ENCODE peak calls at places on chromosomes 7 and 10, in ten cellular contexts. T, R, G, P, D, A, O, Y, B and Q are unnamed samples.

GRCh38 chr7:104327963-104328307 is 468 bp upstream of the LHFPL3 start:
- DNase-seq in T (no peak), R (no peak), G (no peak), P (peak), D (no peak), A (no peak), O (no peak), Y (no peak), B (no peak), Q (peak)

GRCh38 chr7:24825931-24826661 is 68.8 kb upstream of the GSDME start:
- DNase-seq in T (no peak), R (peak), G (peak), P (peak), D (peak), A (no peak), O (no peak), Y (no peak), B (no peak), Q (no peak)

GRCh38 chr7:69814421-69814962 is 216.2 kb downstream of the AUTS2 start:
- DNase-seq in T (peak), R (no peak), G (no peak), P (peak), D (no peak), A (no peak), O (no peak), Y (no peak), B (no peak), Q (peak)

GRCh38 chr10:80459047-80459865 is 5.1 kb downstream of the TSPAN14 start:
- DNase-seq in T (peak), R (peak), G (no peak), P (peak), D (no peak), A (peak), O (peak), Y (peak), B (no peak), Q (no peak)

GRCh38 chr10:79487296-79488194 is 24.8 kb upstream of the EIF5AL1 start:
- DNase-seq in T (peak), R (peak), G (peak), P (peak), D (peak), A (peak), O (peak), Y (peak), B (peak), Q (no peak)

GRCh38 chr7:11540271-11540761 is 291.7 kb downstream of the THSD7A start:
- DNase-seq in T (no peak), R (no peak), G (no peak), P (no peak), D (peak), A (no peak), O (no peak), Y (peak), B (no peak), Q (no peak)

GRCh38 chr7:104130726-104131125 is 77.1 kb downstream of the ORC5 start:
- DNase-seq in T (no peak), R (no peak), G (no peak), P (no peak), D (no peak), A (no peak), O (no peak), Y (no peak), B (no peak), Q (no peak)

GRCh38 chr10:73225518-73225917 is 21.5 kb downstream of the DNAJC9 start:
- DNase-seq in T (no peak), R (no peak), G (peak), P (no peak), D (no peak), A (no peak), O (no peak), Y (no peak), B (no peak), Q (no peak)

GRCh38 chr7:127983804-127984332 is 47.4 kb downstream of the LRRC4 start:
- DNase-seq in T (no peak), R (no peak), G (peak), P (no peak), D (no peak), A (no peak), O (no peak), Y (no peak), B (no peak), Q (no peak)

GRCh38 chr7:265998-266850 is 23.7 kb upstream of the FOXL3 start:
- DNase-seq in T (peak), R (no peak), G (no peak), P (no peak), D (no peak), A (no peak), O (no peak), Y (no peak), B (peak), Q (no peak)

GRCh38 chr7:46257766-46258448 is 336.8 kb upstream of the IGFBP3 start:
- DNase-seq in T (no peak), R (no peak), G (peak), P (no peak), D (peak), A (no peak), O (no peak), Y (no peak), B (no peak), Q (no peak)

GRCh38 chr7:27191716-27192545 is 6.9 kb upstream of the HOXA11 start:
- DNase-seq in T (peak), R (peak), G (no peak), P (peak), D (no peak), A (no peak), O (no peak), Y (no peak), B (no peak), Q (no peak)

GRCh38 chr10:129972966-129973673 is 9.0 kb upstream of the EBF3 start:
- DNase-seq in T (no peak), R (no peak), G (no peak), P (peak), D (no peak), A (no peak), O (no peak), Y (no peak), B (no peak), Q (no peak)

GRCh38 chr10:112510384-112510783 is 63.4 kb downstream of the VTI1A start:
- DNase-seq in T (no peak), R (no peak), G (no peak), P (no peak), D (no peak), A (no peak), O (no peak), Y (no peak), B (no peak), Q (no peak)

GRCh38 chr7:13987395-13987794 is 2.1 kb downstream of the ETV1 start:
- DNase-seq in T (no peak), R (no peak), G (peak), P (no peak), D (no peak), A (no peak), O (no peak), Y (no peak), B (no peak), Q (no peak)

GRCh38 chr7:13988765-13989137 is 715 bp downstream of the ETV1 start:
- DNase-seq in T (no peak), R (peak), G (peak), P (peak), D (no peak), A (no peak), O (peak), Y (no peak), B (no peak), Q (no peak)

GRCh38 chr7:13989138-13989943 is at the start of gene ETV1:
- DNase-seq in T (peak), R (peak), G (peak), P (peak), D (no peak), A (no peak), O (peak), Y (no peak), B (peak), Q (peak)

GRCh38 chr7:13986208-13986607 is 3.3 kb downstream of the ETV1 start:
- DNase-seq in T (no peak), R (no peak), G (no peak), P (no peak), D (no peak), A (no peak), O (no peak), Y (no peak), B (no peak), Q (no peak)

GRCh38 chr7:13988011-13988410 is 1.5 kb downstream of the ETV1 start:
- DNase-seq in T (no peak), R (no peak), G (peak), P (no peak), D (no peak), A (no peak), O (no peak), Y (no peak), B (no peak), Q (no peak)
- H3K27ac ChIP-seq in T (no peak), R (no peak), G (no peak), P (peak), D (no peak), A (no peak), O (no peak), Y (no peak), B (no peak), Q (peak)

GRCh38 chr7:14836006-14836405 is 66.5 kb downstream of the DGKB start:
- DNase-seq in T (no peak), R (no peak), G (no peak), P (no peak), D (no peak), A (no peak), O (no peak), Y (no peak), B (no peak), Q (no peak)
- H3K27ac ChIP-seq in T (no peak), R (no peak), G (no peak), P (no peak), D (no peak), A (no peak), O (no peak), Y (no peak), B (no peak), Q (no peak)

GRCh38 chr10:33160151-33160550 is 174.3 kb downstream of the NRP1 start:
- DNase-seq in T (no peak), R (no peak), G (no peak), P (peak), D (no peak), A (no peak), O (no peak), Y (no peak), B (no peak), Q (no peak)
- H3K27ac ChIP-seq in T (no peak), R (no peak), G (no peak), P (no peak), D (no peak), A (no peak), O (no peak), Y (no peak), B (no peak), Q (no peak)

DNA sequence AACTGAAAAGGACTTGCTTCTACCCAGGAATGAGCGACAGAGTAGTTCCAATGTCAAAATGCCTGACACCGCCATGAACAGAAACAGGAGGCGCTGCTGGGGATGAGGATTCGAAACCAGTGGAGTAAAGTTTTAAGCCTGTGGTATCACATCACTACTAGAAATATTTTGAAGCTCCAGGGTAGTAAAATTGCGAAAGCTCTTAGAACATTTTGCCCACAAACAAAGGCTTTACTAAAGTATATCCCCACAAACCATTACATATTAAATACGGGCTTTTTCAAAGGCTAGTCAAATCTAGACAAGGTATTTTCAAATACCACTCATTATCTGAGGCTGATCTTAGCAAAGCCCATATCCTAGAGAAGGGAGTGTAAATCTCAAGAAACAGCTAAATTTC is 2.4 kb downstream of the PRDX3 start:
- DNase-seq in T (no peak), R (no peak), G (no peak), P (no peak), D (no peak), A (no peak), O (no peak), Y (no peak), B (no peak), Q (no peak)
- H3K27ac ChIP-seq in T (no peak), R (no peak), G (no peak), P (no peak), D (no peak), A (no peak), O (no peak), Y (no peak), B (no peak), Q (no peak)